ENCODE peak calls at places on chromosomes 1 and 21, in ten cellular contexts. One of them, this sample, is unnamed.

GRCh38 chr21:41247561-41247968 is 69.0 kb upstream of the FAM3B start:
- DNase-seq in CD8-positive, alpha-beta T cell: no peak
- DNase-seq in A549: no peak
- DNase-seq in GM23338: no peak
- DNase-seq in uterus: no peak
- DNase-seq in tibial artery: peak
- DNase-seq in sigmoid colon: no peak
- DNase-seq in endodermal cell: peak
- DNase-seq in neural progenitor cell: no peak
- DNase-seq in body of pancreas: peak
- DNase-seq in this sample: peak

GRCh38 chr1:64183985-64184440 is 19.4 kb upstream of the UBE2U start:
- DNase-seq in CD8-positive, alpha-beta T cell: no peak
- DNase-seq in A549: no peak
- DNase-seq in GM23338: no peak
- DNase-seq in uterus: no peak
- DNase-seq in tibial artery: no peak
- DNase-seq in sigmoid colon: no peak
- DNase-seq in endodermal cell: no peak
- DNase-seq in neural progenitor cell: no peak
- DNase-seq in body of pancreas: no peak
- DNase-seq in this sample: no peak

GRCh38 chr1:53448241-53448841 is 10.9 kb upstream of the DMRTB1 start:
- DNase-seq in CD8-positive, alpha-beta T cell: no peak
- DNase-seq in A549: no peak
- DNase-seq in GM23338: peak
- DNase-seq in uterus: no peak
- DNase-seq in tibial artery: no peak
- DNase-seq in sigmoid colon: no peak
- DNase-seq in endodermal cell: peak
- DNase-seq in neural progenitor cell: peak
- DNase-seq in body of pancreas: no peak
- DNase-seq in this sample: no peak

GRCh38 chr21:45420623-45421041 is 15.7 kb downstream of the COL18A1 start:
- DNase-seq in CD8-positive, alpha-beta T cell: no peak
- DNase-seq in A549: no peak
- DNase-seq in GM23338: no peak
- DNase-seq in uterus: no peak
- DNase-seq in tibial artery: no peak
- DNase-seq in sigmoid colon: peak
- DNase-seq in endodermal cell: no peak
- DNase-seq in neural progenitor cell: no peak
- DNase-seq in body of pancreas: peak
- DNase-seq in this sample: peak

GRCh38 chr21:44957901-44958451 is 18.1 kb downstream of the SLX9 start:
- DNase-seq in CD8-positive, alpha-beta T cell: no peak
- DNase-seq in A549: no peak
- DNase-seq in GM23338: no peak
- DNase-seq in uterus: no peak
- DNase-seq in tibial artery: no peak
- DNase-seq in sigmoid colon: peak
- DNase-seq in endodermal cell: no peak
- DNase-seq in neural progenitor cell: no peak
- DNase-seq in body of pancreas: no peak
- DNase-seq in this sample: no peak

GRCh38 chr21:23977971-23978370 is 1629.3 kb downstream of the MRPL39 start:
- DNase-seq in CD8-positive, alpha-beta T cell: no peak
- DNase-seq in A549: no peak
- DNase-seq in GM23338: no peak
- DNase-seq in uterus: no peak
- DNase-seq in tibial artery: no peak
- DNase-seq in sigmoid colon: no peak
- DNase-seq in endodermal cell: no peak
- DNase-seq in neural progenitor cell: no peak
- DNase-seq in body of pancreas: no peak
- DNase-seq in this sample: no peak

GRCh38 chr1:193406901-193407300 is 220.5 kb upstream of the B3GALT2 start:
- DNase-seq in CD8-positive, alpha-beta T cell: no peak
- DNase-seq in A549: peak
- DNase-seq in GM23338: peak
- DNase-seq in uterus: no peak
- DNase-seq in tibial artery: no peak
- DNase-seq in sigmoid colon: no peak
- DNase-seq in endodermal cell: no peak
- DNase-seq in neural progenitor cell: peak
- DNase-seq in body of pancreas: peak
- DNase-seq in this sample: no peak

GRCh38 chr1:20505488-20505887 is 2.5 kb downstream of the MUL1 start:
- DNase-seq in CD8-positive, alpha-beta T cell: no peak
- DNase-seq in A549: no peak
- DNase-seq in GM23338: no peak
- DNase-seq in uterus: no peak
- DNase-seq in tibial artery: no peak
- DNase-seq in sigmoid colon: no peak
- DNase-seq in endodermal cell: no peak
- DNase-seq in neural progenitor cell: no peak
- DNase-seq in body of pancreas: no peak
- DNase-seq in this sample: no peak

GRCh38 chr1:92859400-92860039 is 27.7 kb downstream of the RPL5 start:
- DNase-seq in CD8-positive, alpha-beta T cell: no peak
- DNase-seq in A549: no peak
- DNase-seq in GM23338: no peak
- DNase-seq in uterus: no peak
- DNase-seq in tibial artery: no peak
- DNase-seq in sigmoid colon: no peak
- DNase-seq in endodermal cell: no peak
- DNase-seq in neural progenitor cell: no peak
- DNase-seq in body of pancreas: no peak
- DNase-seq in this sample: no peak

GRCh38 chr1:244137725-244138124 is 86.6 kb downstream of the ZBTB18 start:
- DNase-seq in CD8-positive, alpha-beta T cell: no peak
- DNase-seq in A549: no peak
- DNase-seq in GM23338: no peak
- DNase-seq in uterus: no peak
- DNase-seq in tibial artery: no peak
- DNase-seq in sigmoid colon: no peak
- DNase-seq in endodermal cell: no peak
- DNase-seq in neural progenitor cell: no peak
- DNase-seq in body of pancreas: no peak
- DNase-seq in this sample: no peak

GRCh38 chr1:91805343-91805801 is 80.6 kb downstream of the TGFBR3 start:
- DNase-seq in CD8-positive, alpha-beta T cell: peak
- DNase-seq in A549: no peak
- DNase-seq in GM23338: no peak
- DNase-seq in uterus: no peak
- DNase-seq in tibial artery: no peak
- DNase-seq in sigmoid colon: no peak
- DNase-seq in endodermal cell: no peak
- DNase-seq in neural progenitor cell: no peak
- DNase-seq in body of pancreas: peak
- DNase-seq in this sample: no peak

GRCh38 chr1:91803133-91803532 is 82.8 kb downstream of the TGFBR3 start:
- DNase-seq in CD8-positive, alpha-beta T cell: no peak
- DNase-seq in A549: no peak
- DNase-seq in GM23338: no peak
- DNase-seq in uterus: no peak
- DNase-seq in tibial artery: peak
- DNase-seq in sigmoid colon: no peak
- DNase-seq in endodermal cell: no peak
- DNase-seq in neural progenitor cell: no peak
- DNase-seq in body of pancreas: no peak
- DNase-seq in this sample: no peak

GRCh38 chr1:91806146-91806545 is 79.8 kb downstream of the TGFBR3 start:
- DNase-seq in CD8-positive, alpha-beta T cell: no peak
- DNase-seq in A549: no peak
- DNase-seq in GM23338: no peak
- DNase-seq in uterus: peak
- DNase-seq in tibial artery: no peak
- DNase-seq in sigmoid colon: no peak
- DNase-seq in endodermal cell: no peak
- DNase-seq in neural progenitor cell: no peak
- DNase-seq in body of pancreas: no peak
- DNase-seq in this sample: no peak

GRCh38 chr1:91803847-91804545 is 82.0 kb downstream of the TGFBR3 start:
- DNase-seq in CD8-positive, alpha-beta T cell: peak
- DNase-seq in A549: no peak
- DNase-seq in GM23338: no peak
- DNase-seq in uterus: no peak
- DNase-seq in tibial artery: no peak
- DNase-seq in sigmoid colon: no peak
- DNase-seq in endodermal cell: no peak
- DNase-seq in neural progenitor cell: no peak
- DNase-seq in body of pancreas: peak
- DNase-seq in this sample: no peak

GRCh38 chr1:91804546-91805023 is 81.4 kb downstream of the TGFBR3 start:
- DNase-seq in CD8-positive, alpha-beta T cell: peak
- DNase-seq in A549: no peak
- DNase-seq in GM23338: no peak
- DNase-seq in uterus: no peak
- DNase-seq in tibial artery: no peak
- DNase-seq in sigmoid colon: no peak
- DNase-seq in endodermal cell: no peak
- DNase-seq in neural progenitor cell: no peak
- DNase-seq in body of pancreas: no peak
- DNase-seq in this sample: no peak
- TF ChIP-seq CTCF in CD8-positive, alpha-beta T cell: no peak
- TF ChIP-seq CTCF in A549: no peak
- TF ChIP-seq CTCF in GM23338: no peak
- TF ChIP-seq CTCF in uterus: no peak
- TF ChIP-seq CTCF in tibial artery: no peak
- TF ChIP-seq CTCF in sigmoid colon: no peak
- TF ChIP-seq CTCF in endodermal cell: no peak
- TF ChIP-seq CTCF in neural progenitor cell: no peak
- TF ChIP-seq CTCF in body of pancreas: no peak
- TF ChIP-seq CTCF in this sample: no peak

GRCh38 chr1:214426420-214426812 is 125.0 kb downstream of the PTPN14 start:
- DNase-seq in CD8-positive, alpha-beta T cell: no peak
- DNase-seq in A549: no peak
- DNase-seq in GM23338: no peak
- DNase-seq in uterus: no peak
- DNase-seq in tibial artery: no peak
- DNase-seq in sigmoid colon: no peak
- DNase-seq in endodermal cell: no peak
- DNase-seq in neural progenitor cell: no peak
- DNase-seq in body of pancreas: no peak
- DNase-seq in this sample: no peak
- H3K27ac ChIP-seq in CD8-positive, alpha-beta T cell: no peak
- H3K27ac ChIP-seq in A549: no peak
- H3K27ac ChIP-seq in GM23338: no peak
- H3K27ac ChIP-seq in uterus: no peak
- H3K27ac ChIP-seq in tibial artery: no peak
- H3K27ac ChIP-seq in sigmoid colon: no peak
- H3K27ac ChIP-seq in endodermal cell: no peak
- H3K27ac ChIP-seq in neural progenitor cell: no peak
- H3K27ac ChIP-seq in body of pancreas: no peak
- H3K27ac ChIP-seq in this sample: no peak

DNA sequence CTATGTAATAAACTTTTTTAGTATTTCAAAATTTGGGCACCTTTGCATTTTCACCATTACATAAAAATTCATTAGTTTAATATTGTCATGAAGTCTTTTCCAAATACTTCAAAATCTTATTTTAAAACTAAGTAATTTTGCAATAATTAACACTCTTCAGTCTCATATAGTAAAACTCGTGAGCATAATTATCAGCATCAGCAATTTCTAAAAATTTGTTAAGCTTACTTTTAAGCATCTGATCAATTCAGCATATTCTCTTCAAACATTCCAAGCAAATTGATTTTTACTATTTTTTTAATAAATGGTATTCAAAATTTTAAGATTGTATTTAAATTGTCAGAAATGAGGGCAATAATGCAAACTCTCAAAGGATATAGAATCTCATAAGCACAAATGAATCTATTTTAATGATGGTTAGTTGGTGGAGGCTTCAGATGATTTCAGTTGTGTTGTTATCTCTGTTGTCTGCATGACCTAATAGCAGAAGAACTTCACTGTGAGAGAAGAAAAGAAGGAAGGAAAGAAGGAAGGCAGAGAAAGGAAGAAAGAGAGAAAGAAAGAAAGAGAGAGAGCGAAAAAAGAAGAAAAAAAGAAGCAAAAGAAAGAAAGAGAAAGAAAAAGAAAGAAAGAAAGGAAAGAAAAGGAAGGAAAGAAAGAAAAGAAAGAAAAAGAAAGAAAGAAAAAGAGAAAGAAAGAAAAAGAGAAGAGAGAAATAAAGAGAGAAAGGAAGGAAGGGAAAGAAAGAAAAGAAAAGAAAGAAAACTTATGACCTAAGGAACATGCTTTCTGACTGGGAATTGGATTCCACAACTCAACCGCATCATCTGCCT is 860.5 kb downstream of the NCAM2 start:
- DNase-seq in CD8-positive, alpha-beta T cell: no peak
- DNase-seq in A549: no peak
- DNase-seq in GM23338: no peak
- DNase-seq in uterus: no peak
- DNase-seq in tibial artery: no peak
- DNase-seq in sigmoid colon: no peak
- DNase-seq in endodermal cell: no peak
- DNase-seq in neural progenitor cell: no peak
- DNase-seq in body of pancreas: no peak
- DNase-seq in this sample: no peak
- H3K4me3 ChIP-seq in CD8-positive, alpha-beta T cell: no peak
- H3K4me3 ChIP-seq in A549: no peak
- H3K4me3 ChIP-seq in GM23338: no peak
- H3K4me3 ChIP-seq in uterus: no peak
- H3K4me3 ChIP-seq in tibial artery: no peak
- H3K4me3 ChIP-seq in sigmoid colon: no peak
- H3K4me3 ChIP-seq in endodermal cell: no peak
- H3K4me3 ChIP-seq in neural progenitor cell: no peak
- H3K4me3 ChIP-seq in body of pancreas: no peak
- H3K4me3 ChIP-seq in this sample: no peak

DNA sequence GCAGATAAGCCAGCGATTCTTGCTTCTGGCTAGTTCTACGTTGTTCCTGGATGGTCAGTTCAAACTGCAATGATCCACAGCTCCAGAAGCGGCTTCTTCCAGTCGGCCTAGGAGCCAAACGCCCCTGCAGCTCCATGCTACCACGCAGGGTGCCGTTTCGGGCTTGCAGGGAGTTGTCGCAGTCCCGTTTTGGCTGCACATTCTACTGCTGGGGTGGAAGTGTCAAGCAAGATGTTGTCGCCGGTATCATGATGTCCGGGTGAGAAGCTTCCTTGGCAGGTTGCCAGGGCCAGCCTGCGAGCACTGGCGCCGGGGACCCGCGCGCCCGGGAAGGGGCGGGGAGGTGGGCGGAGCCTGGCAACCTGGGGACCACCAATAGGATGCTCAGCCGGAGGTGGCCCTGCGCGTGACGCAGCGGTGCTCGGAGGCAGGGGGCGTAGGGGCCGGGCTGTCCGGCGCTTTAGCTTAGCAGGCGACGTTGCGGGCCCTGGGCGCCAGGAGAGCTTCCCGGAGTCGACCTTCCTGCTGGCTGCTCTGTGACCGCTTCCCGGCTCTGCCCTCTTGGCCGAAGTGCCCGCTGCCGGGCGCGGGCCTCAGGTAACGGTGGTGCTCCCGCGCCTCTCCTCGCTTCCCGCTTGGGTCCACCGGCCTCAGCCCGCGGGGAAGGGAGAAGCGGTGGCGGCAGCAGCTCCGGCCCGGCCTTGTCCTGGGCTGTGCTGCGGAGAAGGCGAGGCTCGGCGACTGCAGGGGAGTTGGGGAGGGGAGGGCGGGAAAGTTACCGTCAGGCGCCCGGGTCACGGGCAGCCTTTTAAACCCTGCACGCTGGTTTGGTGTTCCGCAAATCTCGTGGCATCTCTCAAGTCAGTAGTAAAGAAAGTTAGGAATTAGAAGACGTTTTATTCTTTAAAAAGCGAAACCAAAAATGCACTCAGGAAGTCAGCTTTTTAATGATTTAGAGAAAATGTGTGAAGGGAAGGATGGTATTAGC is at the start of gene SOAT1:
- DNase-seq in CD8-positive, alpha-beta T cell: peak
- DNase-seq in A549: peak
- DNase-seq in GM23338: peak
- DNase-seq in uterus: peak
- DNase-seq in tibial artery: peak
- DNase-seq in sigmoid colon: peak
- DNase-seq in endodermal cell: peak
- DNase-seq in neural progenitor cell: peak
- DNase-seq in body of pancreas: peak
- DNase-seq in this sample: peak
- TF ChIP-seq CTCF in CD8-positive, alpha-beta T cell: no peak
- TF ChIP-seq CTCF in A549: no peak
- TF ChIP-seq CTCF in GM23338: no peak
- TF ChIP-seq CTCF in uterus: no peak
- TF ChIP-seq CTCF in tibial artery: no peak
- TF ChIP-seq CTCF in sigmoid colon: no peak
- TF ChIP-seq CTCF in endodermal cell: peak
- TF ChIP-seq CTCF in neural progenitor cell: peak
- TF ChIP-seq CTCF in body of pancreas: peak
- TF ChIP-seq CTCF in this sample: no peak